ENCODE peak calls at places on chromosomes 4 and X, in eight cellular contexts. G, Q, X, U, F, V, C and Y are unnamed samples.

GRCh38 chrX:12026481-12026880 is 111.8 kb upstream of the FRMPD4 start:
- DNase-seq in G (no peak), Q (no peak), X (no peak), U (no peak), F (no peak), V (no peak), C (no peak), Y (no peak)

GRCh38 chr4:108731001-108731400 is 31.9 kb downstream of the ETNPPL start:
- DNase-seq in G (no peak), Q (no peak), X (no peak), U (no peak), F (no peak), V (no peak), C (no peak), Y (no peak)

GRCh38 chr4:88793473-88793872 is 95.8 kb upstream of the NAP1L5 start:
- DNase-seq in G (no peak), Q (no peak), X (no peak), U (no peak), F (no peak), V (no peak), C (no peak), Y (no peak)

GRCh38 chr4:168643796-168644159 is 146.9 kb downstream of the PALLD start:
- DNase-seq in G (no peak), Q (no peak), X (no peak), U (no peak), F (no peak), V (no peak), C (no peak), Y (no peak)

GRCh38 chrX:55582447-55582846 is 40.8 kb upstream of the FOXR2 start:
- DNase-seq in G (no peak), Q (no peak), X (no peak), U (no peak), F (no peak), V (no peak), C (no peak), Y (no peak)

GRCh38 chr4:80931645-80932215 is 98.8 kb upstream of the BMP3 start:
- DNase-seq in G (no peak), Q (no peak), X (no peak), U (no peak), F (no peak), V (no peak), C (no peak), Y (no peak)

GRCh38 chrX:154541896-154542722 is 4.5 kb downstream of the G6PD start:
- DNase-seq in G (peak), Q (peak), X (no peak), U (peak), F (peak), V (peak), C (peak), Y (peak)

GRCh38 chr4:38040619-38041018 is 80.4 kb downstream of the PTTG2 start:
- DNase-seq in G (no peak), Q (no peak), X (no peak), U (no peak), F (no peak), V (no peak), C (no peak), Y (no peak)

GRCh38 chr4:37522996-37523395 is 163.2 kb downstream of the RELL1 start:
- DNase-seq in G (no peak), Q (no peak), X (no peak), U (no peak), F (no peak), V (no peak), C (no peak), Y (no peak)